ENCODE peak calls at places on chromosomes 4 and X, in seven cellular contexts. X is esophagus squamous epithelium, A is HCT116, S is heart right ventricle, M is OCI-LY7, N is psoas muscle, U is adrenal gland. V is an unnamed sample.

GRCh38 chr4:55611358-55612059 is 19.5 kb upstream of the PDCL2 start:
- DNase-seq in X (no peak), A (no peak), S (no peak), M (no peak), N (no peak), U (no peak), V (no peak)

GRCh38 chr4:20432098-20432497 is 180.4 kb downstream of the SLIT2 start:
- DNase-seq in X (no peak), A (no peak), S (no peak), M (no peak), N (no peak), U (no peak), V (no peak)

GRCh38 chrX:120549483-120550452 is 11.0 kb downstream of the CUL4B start:
- DNase-seq in X (no peak), A (peak; percentile 83), S (no peak), M (no peak), N (no peak), U (no peak), V (peak; percentile 95)

GRCh38 chrX:120446503-120446902 is 22.6 kb downstream of the LAMP2 start:
- DNase-seq in X (no peak), A (no peak), S (no peak), M (no peak), N (no peak), U (no peak), V (no peak)

GRCh38 chrX:63436865-63437264 is 85.7 kb upstream of the SPIN4 start:
- DNase-seq in X (no peak), A (no peak), S (no peak), M (no peak), N (no peak), U (no peak), V (no peak)

GRCh38 chr4:7924163-7924562 is 15.5 kb downstream of the AFAP1 start:
- DNase-seq in X (no peak), A (no peak), S (no peak), M (no peak), N (no peak), U (no peak), V (peak; percentile 47)

GRCh38 chrX:18890724-18891560 is 93.0 kb downstream of the PHKA2 start:
- DNase-seq in X (no peak), A (no peak), S (no peak), M (no peak), N (no peak), U (no peak), V (no peak)

GRCh38 chrX:134528936-134529335 is 69.0 kb downstream of the HPRT1 start:
- DNase-seq in X (no peak), A (no peak), S (no peak), M (no peak), N (no peak), U (no peak), V (no peak)

GRCh38 chrX:39576081-39576701 is 521.6 kb downstream of the BCOR start:
- DNase-seq in X (no peak), A (no peak), S (peak; percentile 11), M (no peak), N (no peak), U (no peak), V (no peak)

GRCh38 chrX:14476169-14476568 is 53.2 kb upstream of the GLRA2 start:
- DNase-seq in X (no peak), A (no peak), S (no peak), M (no peak), N (no peak), U (no peak), V (no peak)

GRCh38 chr4:97105716-97106115 is 1037.6 kb downstream of the STPG2 start:
- DNase-seq in X (no peak), A (no peak), S (no peak), M (no peak), N (no peak), U (no peak), V (no peak)

GRCh38 chr4:37981425-37981824 is 21.2 kb downstream of the PTTG2 start:
- DNase-seq in X (no peak), A (no peak), S (no peak), M (no peak), N (no peak), U (no peak), V (peak; percentile 14)

GRCh38 chr4:111854494-111855087 is 290.7 kb upstream of the FAM241A start:
- DNase-seq in X (no peak), A (peak; percentile 39), S (no peak), M (peak; percentile 18), N (no peak), U (peak; percentile 35), V (peak; percentile 39)

GRCh38 chr4:88481557-88481956 is 24.6 kb downstream of the HERC5 start:
- DNase-seq in X (no peak), A (no peak), S (no peak), M (no peak), N (no peak), U (no peak), V (no peak)

GRCh38 chr4:89598602-89599001 is 238.4 kb downstream of the SNCA start:
- DNase-seq in X (no peak), A (peak; percentile 26), S (no peak), M (peak; percentile 5), N (no peak), U (no peak), V (no peak)

GRCh38 chr4:177442623-177443155 is 452 bp upstream of the AGA start:
- DNase-seq in X (no peak), A (no peak), S (no peak), M (peak; percentile 61), N (no peak), U (no peak), V (peak; percentile 5)

GRCh38 chr4:15913631-15913970 is 24.9 kb downstream of the FGFBP1 start:
- DNase-seq in X (no peak), A (peak; percentile 49), S (no peak), M (no peak), N (no peak), U (no peak), V (peak; percentile 99)

GRCh38 chrX:26414534-26414933 is 198.6 kb downstream of the MAGEB5 start:
- DNase-seq in X (no peak), A (no peak), S (no peak), M (no peak), N (no peak), U (no peak), V (no peak)

GRCh38 chr4:142567620-142568451 is 278.3 kb downstream of the INPP4B start:
- DNase-seq in X (no peak), A (no peak), S (no peak), M (no peak), N (no peak), U (no peak), V (no peak)

DNA sequence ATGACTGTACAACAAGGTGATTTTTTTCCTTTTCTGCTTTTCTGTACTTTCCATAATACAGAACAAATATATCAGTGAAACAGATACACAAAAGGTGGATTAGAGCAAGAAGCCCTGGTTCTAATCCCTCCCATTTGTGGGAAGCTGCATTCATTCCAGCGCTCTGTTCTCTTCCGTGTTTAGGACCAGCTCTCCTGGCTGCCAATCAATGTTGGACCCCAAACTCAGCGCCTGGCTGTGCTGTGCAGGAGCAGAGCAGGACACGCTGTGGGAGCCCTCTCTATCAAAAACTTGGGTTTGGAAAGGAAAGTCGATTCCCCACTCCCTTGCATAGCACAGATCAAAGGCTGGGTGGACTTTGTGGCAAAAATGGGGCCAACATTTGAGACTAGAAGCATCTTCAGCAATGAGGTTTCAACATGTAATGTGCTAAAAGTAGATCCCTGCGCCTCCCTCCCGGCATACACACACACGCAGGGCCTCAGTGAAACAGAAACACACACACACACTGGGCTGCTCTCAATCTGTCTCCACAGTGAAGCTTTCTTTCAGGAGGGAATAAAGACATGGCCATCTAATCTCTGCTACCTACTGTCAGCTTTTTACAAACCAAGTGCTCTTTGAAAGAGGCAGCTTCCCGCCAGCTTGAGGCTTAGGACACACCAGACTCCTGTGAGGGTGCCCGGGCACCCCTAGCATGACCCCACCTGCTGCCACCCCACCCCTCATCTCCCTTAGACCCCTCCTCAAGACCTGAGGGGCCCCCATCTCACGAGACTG is 12.2 kb downstream of the WDR1 start:
- DNase-seq in X (no peak), A (no peak), S (no peak), M (no peak), N (no peak), U (no peak), V (no peak)
- H3K4me1 ChIP-seq in X (peaks cover 100% of the 10 kb centered on the region), A (peaks cover 15% of the 10 kb centered on the region), S (peaks cover 45% of the 10 kb centered on the region), M (no peaks in the 10 kb centered on the region), N (peaks cover 99% of the 10 kb centered on the region), U (peaks cover 30% of the 10 kb centered on the region), V (peaks cover 26% of the 10 kb centered on the region)

GRCh38 chr4:164081801-164082200 is 587.3 kb downstream of the TMA16 start:
- DNase-seq in X (no peak), A (no peak), S (no peak), M (no peak), N (no peak), U (no peak), V (no peak)
- H3K4me3 ChIP-seq in X (no peak overlapping the region), A (no peak overlapping the region), S (no peak overlapping the region), M (no peak overlapping the region), N (no peak overlapping the region), U (no peak overlapping the region), V (no peak overlapping the region)

GRCh38 chr4:94530073-94530472 is 78.3 kb downstream of the PDLIM5 start:
- DNase-seq in X (no peak), A (no peak), S (no peak), M (no peak), N (no peak), U (no peak), V (no peak)

GRCh38 chr4:94533405-94534223 is 81.9 kb downstream of the PDLIM5 start:
- DNase-seq in X (no peak), A (no peak), S (no peak), M (no peak), N (no peak), U (no peak), V (no peak)

GRCh38 chr4:94534401-94535312 is 82.9 kb downstream of the PDLIM5 start:
- DNase-seq in X (no peak), A (no peak), S (no peak), M (no peak), N (no peak), U (no peak), V (peak; percentile 62)

GRCh38 chr4:94528792-94529451 is 77.2 kb downstream of the PDLIM5 start:
- DNase-seq in X (no peak), A (no peak), S (no peak), M (no peak), N (no peak), U (no peak), V (no peak)

DNA sequence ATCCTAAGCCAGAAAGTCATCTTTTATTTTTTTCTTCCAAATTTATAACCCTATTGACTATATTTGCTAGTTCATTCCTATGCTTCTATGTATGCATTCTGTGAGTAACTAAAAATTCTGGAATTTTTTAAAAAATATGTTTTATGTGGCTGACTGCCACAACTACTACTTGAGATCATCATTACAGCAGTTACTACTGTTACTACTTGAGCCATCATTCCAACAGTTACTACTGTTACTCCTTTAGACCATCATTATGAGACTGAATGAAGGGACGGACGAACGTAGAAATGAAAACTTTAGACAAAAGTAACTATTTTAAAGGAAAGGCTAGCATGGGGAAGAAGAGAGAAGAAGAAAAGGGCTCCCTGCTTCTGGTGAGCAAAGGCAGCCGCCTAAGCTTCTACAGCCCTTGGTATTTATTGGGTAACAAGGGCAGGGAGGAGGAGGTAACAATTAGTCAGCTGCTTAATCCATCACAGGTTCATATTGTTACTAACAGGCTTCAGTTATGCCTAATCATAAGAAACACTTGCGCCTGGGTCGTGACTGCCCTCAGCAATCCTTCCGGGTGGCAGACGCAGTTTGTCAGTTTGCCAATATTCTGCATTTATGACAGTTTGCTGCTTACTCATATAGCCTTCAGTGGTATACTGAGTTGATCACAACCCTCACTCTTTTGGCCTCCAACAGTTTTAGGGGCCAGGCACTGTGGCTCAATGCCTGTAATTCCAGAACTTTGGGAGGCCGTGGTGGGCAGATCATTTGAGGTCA is 80.5 kb downstream of the PDLIM5 start:
- DNase-seq in X (no peak), A (peak; percentile 68), S (no peak), M (no peak), N (peak; percentile 30), U (peak; percentile 30), V (no peak)
- H3K4me1 ChIP-seq in X (peaks cover 79% of the 10 kb centered on the region), A (peaks cover 56% of the 10 kb centered on the region), S (peaks cover 12% of the 10 kb centered on the region), M (no peaks in the 10 kb centered on the region), N (peaks cover 94% of the 10 kb centered on the region), U (no peaks in the 10 kb centered on the region), V (peaks cover 31% of the 10 kb centered on the region)

GRCh38 chr4:124873361-124874171 is 161.0 kb upstream of the ANKRD50 start:
- DNase-seq in X (no peak), A (no peak), S (no peak), M (no peak), N (no peak), U (no peak), V (no peak)
- H3K4me3 ChIP-seq in X (no peak overlapping the region), A (no peak overlapping the region), S (no peak overlapping the region), M (no peak overlapping the region), N (no peak overlapping the region), U (no peak overlapping the region), V (no peak overlapping the region)